ENCODE peak calls at places on chromosome 12, in five cellular contexts. L, I, F, N and E are unnamed samples.

GRCh38 chr12:91804533-91804932 is 341.1 kb downstream of the BTG1 start:
- DNase-seq in I (no peak), L (no peak), F (no peak), N (no peak), E (no peak)

GRCh38 chr12:94712852-94713545 is 62.6 kb upstream of the TMCC3 start:
- DNase-seq in F (no peak), I (no peak), L (no peak), N (no peak), E (no peak)

GRCh38 chr12:115355301-115355700 is 671.3 kb upstream of the TBX3 start:
- DNase-seq in F (no peak), N (no peak), L (no peak), I (no peak), E (no peak)

GRCh38 chr12:49539406-49540228 is 787 bp downstream of the KCNH3 start:
- DNase-seq in I (no peak), F (no peak), N (no peak), L (no peak), E (no peak)

GRCh38 chr12:118302053-118302452 is 70.7 kb downstream of the TAOK3 start:
- DNase-seq in L (no peak), F (peak; percentile 36), N (peak; percentile 26), I (no peak), E (peak; percentile 36)

GRCh38 chr12:818733-819132 is 66.4 kb downstream of the WNK1 start:
- DNase-seq in N (peak; percentile 21), F (peak; percentile 33), L (no peak), I (no peak), E (no peak)

GRCh38 chr12:119544780-119545625 is 48.6 kb upstream of the TMEM233 start:
- DNase-seq in L (peak; percentile 25), N (peak; percentile 84), I (peak; percentile 9), F (peak; percentile 86), E (peak; percentile 83)

GRCh38 chr12:130977759-130978127 is 24.0 kb downstream of the ADGRD1 start:
- DNase-seq in L (no peak), F (no peak), N (no peak), I (no peak), E (no peak)

GRCh38 chr12:108861878-108862587 is 4.7 kb upstream of the SSH1 start:
- DNase-seq in F (no peak), I (no peak), L (no peak), N (no peak), E (no peak)

GRCh38 chr12:42904683-42905418 is 315.3 kb upstream of the PRICKLE1 start:
- DNase-seq in I (no peak), N (no peak), F (no peak), L (no peak), E (no peak)

GRCh38 chr12:50110762-50111416 is 1.1 kb upstream of the COX14 start:
- DNase-seq in N (no peak), L (no peak), F (peak; percentile 20), I (no peak), E (peak; percentile 72)

GRCh38 chr12:116164976-116165425 is 112.5 kb downstream of the MED13L start:
- DNase-seq in N (peak; percentile 47), I (no peak), L (no peak), F (peak; percentile 64), E (no peak)